ENCODE peak calls at places on chromosomes 4 and X, in seven cellular contexts. E, C, O, L, K, M and J are unnamed samples.

GRCh38 chr4:156672924-156673323 is 298.7 kb downstream of the PDGFC start:
- DNase-seq in E (peak; percentile 44), C (no peak), O (no peak), L (no peak), K (peak; percentile 43), M (no peak), J (no peak)

GRCh38 chrX:140766024-140766611 is 56.6 kb downstream of the LINC00632 start:
- DNase-seq in E (no peak), C (peak; percentile 78), O (peak; percentile 40), L (peak; percentile 44), K (peak; percentile 84), M (peak; percentile 14), J (peak; percentile 68)

GRCh38 chr4:158259955-158260575 is 49.8 kb downstream of the TMEM144 start:
- DNase-seq in E (no peak), C (no peak), O (no peak), L (no peak), K (no peak), M (no peak), J (peak; percentile 40)

GRCh38 chr4:127624176-127624575 is 8.6 kb upstream of the INTU start:
- DNase-seq in E (no peak), C (no peak), O (no peak), L (no peak), K (no peak), M (no peak), J (no peak)

GRCh38 chr4:83831588-83831987 is 295.7 kb downstream of the GPAT3 start:
- DNase-seq in E (no peak), C (no peak), O (no peak), L (no peak), K (no peak), M (no peak), J (no peak)

GRCh38 chrX:43655151-43655676 is 885 bp upstream of the MAOA start:
- DNase-seq in E (peak; percentile 8), C (peak; percentile 79), O (peak; percentile 13), L (no peak), K (peak; percentile 81), M (peak; percentile 23), J (peak; percentile 59)

GRCh38 chr4:148444296-148445070 is 2.3 kb upstream of the NR3C2 start:
- DNase-seq in E (no peak), C (peak; percentile 79), O (peak; percentile 56), L (no peak), K (peak; percentile 81), M (peak; percentile 31), J (peak; percentile 70)

GRCh38 chr4:13413719-13414437 is 70.3 kb downstream of the RAB28 start:
- DNase-seq in E (no peak), C (no peak), O (no peak), L (no peak), K (no peak), M (no peak), J (no peak)

GRCh38 chr4:48290146-48290772 is 20.6 kb upstream of the TEC start:
- DNase-seq in E (peak; percentile 49), C (no peak), O (peak; percentile 39), L (no peak), K (peak; percentile 65), M (peak; percentile 46), J (peak; percentile 7)

GRCh38 chrX:2928127-2928582 is 984 bp downstream of the ARSD start:
- DNase-seq in E (peak; percentile 2), C (peak; percentile 85), O (peak; percentile 60), L (no peak), K (no peak), M (peak; percentile 29), J (peak; percentile 85)

GRCh38 chrX:150464001-150464400 is 100.9 kb downstream of the MAMLD1 start:
- DNase-seq in E (no peak), C (no peak), O (no peak), L (no peak), K (no peak), M (no peak), J (no peak)

GRCh38 chrX:70477734-70478075 is 33.1 kb downstream of the DLG3 start:
- DNase-seq in E (no peak), C (no peak), O (no peak), L (no peak), K (no peak), M (no peak), J (no peak)

GRCh38 chr4:86595426-86595805 is 1.3 kb downstream of the PTPN13 start:
- DNase-seq in E (no peak), C (no peak), O (no peak), L (no peak), K (no peak), M (no peak), J (peak; percentile 36)

GRCh38 chr4:108360857-108361820 is 192.4 kb upstream of the LEF1 start:
- DNase-seq in E (peak; percentile 95), C (no peak), O (no peak), L (no peak), K (peak; percentile 70), M (peak; percentile 14), J (peak; percentile 43)

GRCh38 chrX:118652717-118653116 is 74.7 kb upstream of the IL13RA1 start:
- DNase-seq in E (no peak), C (no peak), O (no peak), L (no peak), K (no peak), M (no peak), J (no peak)

GRCh38 chr4:15893967-15894366 is 44.6 kb downstream of the FGFBP1 start:
- DNase-seq in E (no peak), C (no peak), O (no peak), L (no peak), K (no peak), M (peak; percentile 76), J (no peak)

GRCh38 chr4:175369087-175369486 is 443.0 kb downstream of the GPM6A start:
- DNase-seq in E (no peak), C (no peak), O (no peak), L (no peak), K (no peak), M (peak; percentile 35), J (no peak)